ENCODE peak calls at places on chromosome 21, in ten cellular contexts. O, I, M, J, K, E, B, T, C and D are unnamed samples.

GRCh38 chr21:16071761-16072160 is 342.0 kb downstream of the USP25 start:
- DNase-seq in T (no peak), C (no peak), O (no peak), E (no peak), J (no peak), K (no peak), M (no peak), B (peak), I (no peak), D (no peak)

GRCh38 chr21:32861871-32862270 is 90.3 kb upstream of the PAXBP1 start:
- DNase-seq in O (no peak), K (no peak), E (no peak), C (no peak), J (peak), M (no peak), B (no peak), I (no peak), T (no peak), D (no peak)

GRCh38 chr21:15221799-15222386 is 157.1 kb upstream of the NRIP1 start:
- DNase-seq in O (peak), K (no peak), M (peak), J (peak), B (peak), C (peak), I (peak), T (peak), E (peak), D (no peak)

GRCh38 chr21:46585191-46585953 is 19.5 kb downstream of the S100B start:
- DNase-seq in M (no peak), T (no peak), E (no peak), J (no peak), K (no peak), C (no peak), O (no peak), I (no peak), B (no peak), D (no peak)

GRCh38 chr21:45868086-45868485 is 113.5 kb upstream of the COL6A1 start:
- DNase-seq in I (no peak), K (peak), B (no peak), C (no peak), J (no peak), M (no peak), O (no peak), E (no peak), T (no peak), D (no peak)

GRCh38 chr21:46111857-46112730 is 14.2 kb downstream of the COL6A2 start:
- DNase-seq in E (peak), I (peak), B (no peak), J (no peak), C (peak), T (no peak), M (peak), K (peak), O (no peak), D (peak)

GRCh38 chr21:46507562-46507961 is 48.9 kb downstream of the DIP2A start:
- DNase-seq in M (no peak), O (no peak), B (no peak), K (no peak), I (no peak), T (no peak), J (no peak), E (no peak), C (no peak), D (no peak)

GRCh38 chr21:16633851-16634521 is 878.9 kb upstream of the CXADR start:
- DNase-seq in I (no peak), T (no peak), E (no peak), C (no peak), J (no peak), O (no peak), M (no peak), B (no peak), K (no peak), D (no peak)

GRCh38 chr21:43332872-43333300 is 94.0 kb downstream of the SIK1 start:
- DNase-seq in O (no peak), B (no peak), K (no peak), I (no peak), E (no peak), C (no peak), T (no peak), M (no peak), J (no peak), D (no peak)

GRCh38 chr21:45599146-45599581 is 44.4 kb upstream of the PCBP3 start:
- DNase-seq in K (no peak), O (no peak), B (no peak), E (no peak), C (no peak), T (no peak), M (no peak), J (no peak), I (no peak), D (no peak)

GRCh38 chr21:17343055-17343454 is 169.8 kb upstream of the CXADR start:
- DNase-seq in B (peak), E (no peak), I (no peak), J (peak), T (no peak), K (no peak), O (peak), C (no peak), M (no peak), D (no peak)

GRCh38 chr21:36436829-36437744 is 42.8 kb downstream of the CLDN14 start:
- DNase-seq in E (no peak), C (no peak), B (peak), T (no peak), J (no peak), O (no peak), M (no peak), K (no peak), I (no peak), D (no peak)

GRCh38 chr21:45590726-45591618 is 48.7 kb upstream of the SLC19A1 start:
- DNase-seq in J (no peak), M (no peak), E (no peak), I (no peak), K (no peak), C (no peak), B (no peak), T (peak), O (no peak), D (no peak)

GRCh38 chr21:14862794-14863720 is 201.7 kb downstream of the NRIP1 start:
- DNase-seq in J (no peak), I (no peak), T (no peak), E (peak), B (no peak), O (no peak), C (no peak), M (no peak), K (no peak), D (no peak)

GRCh38 chr21:45448810-45449657 is 44.1 kb downstream of the COL18A1 start:
- DNase-seq in I (no peak), J (no peak), K (no peak), M (no peak), B (no peak), T (no peak), O (no peak), C (no peak), E (no peak), D (no peak)

GRCh38 chr21:45509566-45510465 is 32.4 kb downstream of the SLC19A1 start:
- DNase-seq in K (no peak), I (no peak), O (no peak), J (no peak), M (no peak), B (no peak), T (no peak), E (no peak), C (no peak), D (no peak)

GRCh38 chr21:45990741-45991605 is 9.4 kb downstream of the COL6A1 start:
- DNase-seq in T (peak), K (peak), C (peak), O (no peak), I (no peak), B (no peak), J (no peak), M (peak), E (no peak), D (peak)

GRCh38 chr21:45994086-45994661 is 12.6 kb downstream of the COL6A1 start:
- DNase-seq in K (peak), O (no peak), T (peak), I (no peak), C (no peak), M (no peak), E (no peak), B (peak), J (no peak), D (peak)

GRCh38 chr21:25503981-25504380 is 103.3 kb downstream of the MRPL39 start:
- DNase-seq in K (no peak), C (no peak), T (no peak), E (no peak), I (no peak), J (no peak), M (no peak), B (no peak), O (no peak), D (no peak)

GRCh38 chr21:26124421-26124833 is 46.1 kb downstream of the APP start:
- DNase-seq in I (no peak), C (no peak), M (no peak), J (no peak), B (peak), O (no peak), K (no peak), T (no peak), E (no peak), D (no peak)

GRCh38 chr21:31293986-31294385 is 50.1 kb downstream of the TIAM1 start:
- DNase-seq in B (peak), K (no peak), O (no peak), I (no peak), J (peak), E (no peak), C (no peak), M (no peak), T (no peak), D (no peak)

DNA sequence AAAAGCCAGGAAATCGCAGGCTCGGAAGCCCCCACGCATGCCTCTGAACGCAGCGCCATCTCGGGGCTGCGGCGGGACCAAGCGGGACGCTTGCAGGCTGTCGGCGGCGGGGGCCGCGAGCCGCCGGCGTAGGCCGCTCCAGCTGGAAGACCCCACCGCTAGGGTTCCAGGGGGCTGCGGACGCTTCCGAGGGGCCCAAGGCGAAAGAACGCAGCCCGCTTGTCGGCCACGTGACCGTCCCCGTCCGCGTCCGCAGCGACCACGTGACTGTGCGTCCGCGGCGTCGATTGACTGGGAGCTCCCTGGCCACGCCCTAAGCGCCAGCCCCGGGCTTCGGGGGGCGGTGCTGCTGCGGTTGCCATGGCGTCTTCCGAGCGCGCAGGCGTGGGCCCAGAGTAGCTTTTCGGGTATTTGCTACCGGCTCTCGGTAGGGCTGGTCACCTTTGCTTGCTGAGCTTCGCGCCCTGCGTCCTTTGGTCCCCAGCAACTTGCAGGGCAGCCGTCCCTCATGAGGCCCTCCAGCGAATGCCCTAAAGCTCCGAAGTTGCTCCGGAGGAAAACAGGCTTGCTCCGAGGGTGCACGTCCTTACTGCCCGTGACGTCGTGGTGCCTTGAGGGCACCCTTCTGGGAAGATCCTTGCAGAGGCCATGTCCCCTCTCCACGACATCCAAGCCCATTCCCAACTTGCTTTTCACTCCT is 197.2 kb downstream of the DYRK1A start:
- DNase-seq in K (peak), B (peak), E (peak), T (peak), O (peak), I (peak), C (peak), J (peak), M (peak), D (peak)
- TF ChIP-seq CTCF in K (peak), B (peak), E (peak), T (peak), O (no peak), I (peak), C (peak), J (peak), M (no peak), D (peak)

GRCh38 chr21:39183272-39184049 is at the start of gene PSMG1:
- DNase-seq in T (peak), E (peak), O (peak), J (peak), K (peak), B (peak), C (peak), M (peak), I (peak), D (peak)
- TF ChIP-seq CTCF in T (no peak), E (no peak), O (no peak), J (no peak), K (no peak), B (no peak), C (no peak), M (no peak), I (no peak), D (no peak)

GRCh38 chr21:44368711-44369446 is 15.5 kb downstream of the TRPM2 start:
- DNase-seq in O (no peak), T (peak), M (peak), E (no peak), I (no peak), J (no peak), K (no peak), B (no peak), C (no peak), D (no peak)
- TF ChIP-seq CTCF in O (no peak), T (peak), M (no peak), E (no peak), I (no peak), J (no peak), K (no peak), B (no peak), C (no peak), D (no peak)

GRCh38 chr21:44356636-44357035 is 3.2 kb downstream of the TRPM2 start:
- DNase-seq in I (no peak), O (no peak), C (no peak), E (no peak), K (no peak), J (no peak), T (no peak), M (no peak), B (no peak), D (no peak)

GRCh38 chr21:44364151-44365053 is 11.0 kb downstream of the TRPM2 start:
- DNase-seq in E (no peak), K (no peak), C (no peak), T (no peak), O (no peak), I (no peak), B (no peak), M (no peak), J (no peak), D (no peak)

GRCh38 chr21:44357064-44357837 is 3.8 kb downstream of the TRPM2 start:
- DNase-seq in M (no peak), T (no peak), C (no peak), E (no peak), J (no peak), B (no peak), K (no peak), O (no peak), I (no peak), D (no peak)

GRCh38 chr21:44363278-44363677 is 9.9 kb downstream of the TRPM2 start:
- DNase-seq in J (no peak), O (no peak), C (no peak), I (no peak), T (no peak), E (no peak), B (no peak), M (no peak), K (no peak), D (no peak)

GRCh38 chr21:44360174-44360573 is 6.8 kb downstream of the TRPM2 start:
- DNase-seq in J (no peak), O (no peak), C (no peak), E (no peak), M (no peak), I (no peak), T (no peak), K (no peak), B (no peak), D (no peak)
- TF ChIP-seq CTCF in J (no peak), O (peak), C (no peak), E (no peak), M (no peak), I (no peak), T (peak), K (no peak), B (no peak), D (no peak)

GRCh38 chr21:34987673-34988072 is 61.4 kb downstream of the RUNX1 start:
- DNase-seq in J (no peak), O (no peak), B (no peak), C (no peak), K (no peak), I (no peak), E (no peak), T (no peak), M (no peak), D (no peak)
- TF ChIP-seq CTCF in J (no peak), O (no peak), B (no peak), C (no peak), K (no peak), I (no peak), E (no peak), T (no peak), M (no peak), D (no peak)

DNA sequence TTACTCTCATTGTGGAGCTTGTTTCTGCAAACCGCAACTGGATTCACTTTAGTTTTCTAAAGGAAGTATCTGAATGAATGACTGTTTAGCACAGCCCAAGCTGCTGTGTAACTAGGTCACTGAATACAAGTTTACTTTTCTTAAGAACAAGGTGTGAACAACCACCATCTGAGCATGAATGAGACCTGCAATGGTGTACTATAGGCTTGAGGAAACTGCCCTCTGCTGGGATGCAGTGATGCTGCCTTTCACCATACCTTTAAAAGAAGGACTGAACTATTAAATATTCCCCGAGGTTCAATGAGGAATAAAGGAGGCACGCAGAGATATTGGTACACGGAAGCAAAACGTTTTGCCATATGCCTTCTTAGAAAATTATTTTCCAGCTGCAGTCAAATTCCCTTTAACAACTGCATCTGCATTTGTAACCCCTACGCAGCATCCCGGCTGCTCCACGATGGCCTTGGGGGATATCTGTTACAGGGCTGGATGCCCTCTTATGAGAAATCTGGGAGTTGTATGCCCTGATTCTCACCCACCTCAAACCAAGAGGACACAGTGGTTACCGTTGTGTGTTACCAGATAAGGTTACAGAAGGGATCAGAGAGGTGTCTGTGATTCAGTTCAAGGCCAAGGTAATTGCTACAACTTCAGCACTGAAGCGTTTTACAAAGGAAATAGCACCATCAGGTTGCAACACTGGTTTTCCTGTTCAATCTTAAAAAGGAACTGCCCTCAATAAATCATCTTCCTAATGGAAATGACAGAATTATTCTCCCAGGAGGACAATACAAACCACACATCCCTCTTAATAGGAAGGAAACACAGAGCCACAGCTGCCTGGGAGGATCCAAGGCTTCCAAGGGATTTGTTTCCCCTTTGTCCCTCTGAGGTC is 470.5 kb downstream of the LTN1 start:
- DNase-seq in O (no peak), K (no peak), M (peak), E (no peak), C (no peak), T (no peak), I (no peak), J (peak), B (peak), D (no peak)
- TF ChIP-seq CTCF in O (peak), K (peak), M (no peak), E (no peak), C (no peak), T (peak), I (no peak), J (peak), B (peak), D (no peak)

GRCh38 chr21:34988625-34989024 is 60.5 kb downstream of the RUNX1 start:
- DNase-seq in B (no peak), T (no peak), M (no peak), J (no peak), O (no peak), I (no peak), K (no peak), E (no peak), C (no peak), D (no peak)

GRCh38 chr21:34988139-34988538 is 61.0 kb downstream of the RUNX1 start:
- DNase-seq in M (no peak), O (no peak), K (no peak), E (no peak), C (no peak), T (no peak), B (no peak), I (no peak), J (no peak), D (no peak)

GRCh38 chr21:34984356-34984755 is 64.7 kb downstream of the RUNX1 start:
- DNase-seq in J (no peak), M (no peak), K (no peak), O (no peak), C (no peak), E (no peak), T (no peak), B (no peak), I (no peak), D (no peak)

GRCh38 chr21:34989337-34990151 is 59.6 kb downstream of the RUNX1 start:
- DNase-seq in T (no peak), O (no peak), C (no peak), M (no peak), I (no peak), K (no peak), E (no peak), J (no peak), B (peak), D (no peak)

DNA sequence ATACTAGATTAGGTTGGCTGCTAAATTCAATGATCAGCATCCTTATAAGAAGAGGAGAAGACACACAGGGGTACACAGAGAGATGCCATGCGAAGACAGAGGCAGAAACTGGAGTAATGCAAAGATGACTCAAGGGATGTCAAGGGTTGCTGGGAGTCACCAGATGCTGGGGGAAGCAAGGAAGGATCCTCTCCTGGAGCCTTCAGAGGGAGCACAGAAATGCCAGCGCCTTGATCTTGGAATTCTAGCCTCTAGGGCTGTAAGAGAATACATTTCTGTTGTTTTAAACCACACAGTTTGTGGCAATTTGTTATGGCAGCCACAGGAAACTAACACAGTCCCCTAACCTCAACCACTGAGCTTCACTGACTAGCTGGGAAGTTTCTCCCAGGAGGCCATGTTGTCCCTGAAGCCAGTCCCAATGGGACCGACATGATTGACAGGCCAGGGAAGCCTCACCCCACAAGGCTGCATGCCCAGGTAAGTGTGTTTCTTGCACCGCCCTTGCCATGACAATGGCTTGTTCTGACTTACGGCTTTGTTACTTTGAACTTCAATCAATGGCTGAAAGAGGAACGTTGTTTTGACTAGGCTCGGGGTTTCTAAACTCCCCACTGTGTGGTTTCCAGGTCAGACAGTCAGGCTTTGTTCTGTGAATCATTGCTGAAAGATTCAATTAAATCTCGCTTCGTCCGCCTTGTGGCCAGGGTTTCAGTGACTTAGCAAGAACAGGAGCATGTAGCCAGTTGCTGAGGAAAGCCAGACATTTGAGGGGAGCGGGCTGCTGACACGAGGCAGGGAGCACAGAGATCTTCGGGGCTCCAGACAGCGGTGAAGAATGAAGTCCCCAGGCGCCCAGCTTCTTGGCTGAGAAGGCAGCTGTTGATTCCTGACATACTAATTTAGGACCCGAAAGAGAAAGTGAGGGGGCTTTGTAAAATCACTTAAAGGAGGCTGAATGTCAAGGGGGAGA is 62.3 kb downstream of the RUNX1 start:
- DNase-seq in O (no peak), C (no peak), J (peak), B (peak), K (no peak), E (peak), M (no peak), T (no peak), I (no peak), D (no peak)
- TF ChIP-seq CTCF in O (no peak), C (no peak), J (no peak), B (no peak), K (no peak), E (no peak), M (no peak), T (no peak), I (no peak), D (no peak)